ENCODE peak calls at places on chromosomes 4 and X, in five cellular contexts. One of them, this sample, is unnamed.

GRCh38 chr4:94828882-94829281 is 71.1 kb downstream of the BMPR1B start:
- DNase-seq in suprapubic skin: no peak
- DNase-seq in fibroblast of the aortic adventitia: no peak
- DNase-seq in ascending aorta: no peak
- DNase-seq in tibial nerve: no peak
- DNase-seq in this sample: peak

GRCh38 chr4:158825443-158826036 is 56.7 kb downstream of the FNIP2 start:
- DNase-seq in suprapubic skin: no peak
- DNase-seq in fibroblast of the aortic adventitia: no peak
- DNase-seq in ascending aorta: no peak
- DNase-seq in tibial nerve: no peak
- DNase-seq in this sample: no peak

GRCh38 chrX:136147966-136148365 is 633 bp downstream of the FHL1 start:
- DNase-seq in suprapubic skin: peak
- DNase-seq in fibroblast of the aortic adventitia: no peak
- DNase-seq in ascending aorta: no peak
- DNase-seq in tibial nerve: no peak
- DNase-seq in this sample: no peak

GRCh38 chr4:54908744-54909143 is 216.7 kb downstream of the KDR start:
- DNase-seq in suprapubic skin: no peak
- DNase-seq in fibroblast of the aortic adventitia: no peak
- DNase-seq in ascending aorta: no peak
- DNase-seq in tibial nerve: no peak
- DNase-seq in this sample: no peak

GRCh38 chr4:18369561-18369960 is 348.0 kb upstream of the LCORL start:
- DNase-seq in suprapubic skin: no peak
- DNase-seq in fibroblast of the aortic adventitia: no peak
- DNase-seq in ascending aorta: no peak
- DNase-seq in tibial nerve: no peak
- DNase-seq in this sample: no peak

GRCh38 chr4:61805979-61806378 is 605.9 kb downstream of the ADGRL3 start:
- DNase-seq in suprapubic skin: no peak
- DNase-seq in fibroblast of the aortic adventitia: no peak
- DNase-seq in ascending aorta: no peak
- DNase-seq in tibial nerve: no peak
- DNase-seq in this sample: peak

GRCh38 chr4:6251365-6251764 is 18.3 kb upstream of the WFS1 start:
- DNase-seq in suprapubic skin: no peak
- DNase-seq in fibroblast of the aortic adventitia: no peak
- DNase-seq in ascending aorta: no peak
- DNase-seq in tibial nerve: no peak
- DNase-seq in this sample: no peak

GRCh38 chr4:142663828-142664227 is 182.3 kb downstream of the INPP4B start:
- DNase-seq in suprapubic skin: no peak
- DNase-seq in fibroblast of the aortic adventitia: peak
- DNase-seq in ascending aorta: no peak
- DNase-seq in tibial nerve: no peak
- DNase-seq in this sample: no peak

GRCh38 chr4:152464030-152464823 is 71.7 kb downstream of the FBXW7 start:
- DNase-seq in suprapubic skin: no peak
- DNase-seq in fibroblast of the aortic adventitia: no peak
- DNase-seq in ascending aorta: no peak
- DNase-seq in tibial nerve: no peak
- DNase-seq in this sample: no peak

GRCh38 chr4:138088449-138089208 is 153.5 kb downstream of the SLC7A11 start:
- DNase-seq in suprapubic skin: no peak
- DNase-seq in fibroblast of the aortic adventitia: no peak
- DNase-seq in ascending aorta: no peak
- DNase-seq in tibial nerve: no peak
- DNase-seq in this sample: no peak
- H3K4me3 ChIP-seq in suprapubic skin: no peak
- H3K4me3 ChIP-seq in fibroblast of the aortic adventitia: no peak
- H3K4me3 ChIP-seq in ascending aorta: no peak
- H3K4me3 ChIP-seq in tibial nerve: no peak
- H3K4me3 ChIP-seq in this sample: no peak

GRCh38 chr4:154329268-154329858 is 162.2 kb downstream of the DCHS2 start:
- DNase-seq in suprapubic skin: no peak
- DNase-seq in fibroblast of the aortic adventitia: peak
- DNase-seq in ascending aorta: no peak
- DNase-seq in tibial nerve: no peak
- DNase-seq in this sample: peak
- TF ChIP-seq CTCF in suprapubic skin: no peak
- TF ChIP-seq CTCF in fibroblast of the aortic adventitia: peak
- TF ChIP-seq CTCF in ascending aorta: no peak
- TF ChIP-seq CTCF in tibial nerve: peak
- TF ChIP-seq CTCF in this sample: peak

GRCh38 chr4:182680196-182680771 is 236.9 kb downstream of the DCTD start:
- DNase-seq in suprapubic skin: no peak
- DNase-seq in fibroblast of the aortic adventitia: no peak
- DNase-seq in ascending aorta: no peak
- DNase-seq in tibial nerve: no peak
- DNase-seq in this sample: no peak
- H3K4me3 ChIP-seq in suprapubic skin: no peak
- H3K4me3 ChIP-seq in fibroblast of the aortic adventitia: no peak
- H3K4me3 ChIP-seq in ascending aorta: no peak
- H3K4me3 ChIP-seq in tibial nerve: no peak
- H3K4me3 ChIP-seq in this sample: no peak

GRCh38 chr4:98468744-98469143 is 189.7 kb downstream of the TSPAN5 start:
- DNase-seq in suprapubic skin: no peak
- DNase-seq in fibroblast of the aortic adventitia: peak
- DNase-seq in ascending aorta: no peak
- DNase-seq in tibial nerve: no peak
- DNase-seq in this sample: no peak
- TF ChIP-seq CTCF in suprapubic skin: no peak
- TF ChIP-seq CTCF in fibroblast of the aortic adventitia: no peak
- TF ChIP-seq CTCF in ascending aorta: no peak
- TF ChIP-seq CTCF in tibial nerve: no peak
- TF ChIP-seq CTCF in this sample: no peak

GRCh38 chrX:24151513-24151912 is 2.0 kb downstream of the ZFX start:
- DNase-seq in suprapubic skin: no peak
- DNase-seq in fibroblast of the aortic adventitia: no peak
- DNase-seq in ascending aorta: no peak
- DNase-seq in tibial nerve: no peak
- DNase-seq in this sample: no peak

GRCh38 chrX:24153796-24154189 is 4.3 kb downstream of the ZFX start:
- DNase-seq in suprapubic skin: no peak
- DNase-seq in fibroblast of the aortic adventitia: no peak
- DNase-seq in ascending aorta: no peak
- DNase-seq in tibial nerve: no peak
- DNase-seq in this sample: no peak

GRCh38 chrX:24156177-24156576 is 6.6 kb downstream of the ZFX start:
- DNase-seq in suprapubic skin: no peak
- DNase-seq in fibroblast of the aortic adventitia: no peak
- DNase-seq in ascending aorta: no peak
- DNase-seq in tibial nerve: no peak
- DNase-seq in this sample: no peak

GRCh38 chrX:24154490-24155034 is 5.0 kb downstream of the ZFX start:
- DNase-seq in suprapubic skin: no peak
- DNase-seq in fibroblast of the aortic adventitia: peak
- DNase-seq in ascending aorta: no peak
- DNase-seq in tibial nerve: no peak
- DNase-seq in this sample: no peak

DNA sequence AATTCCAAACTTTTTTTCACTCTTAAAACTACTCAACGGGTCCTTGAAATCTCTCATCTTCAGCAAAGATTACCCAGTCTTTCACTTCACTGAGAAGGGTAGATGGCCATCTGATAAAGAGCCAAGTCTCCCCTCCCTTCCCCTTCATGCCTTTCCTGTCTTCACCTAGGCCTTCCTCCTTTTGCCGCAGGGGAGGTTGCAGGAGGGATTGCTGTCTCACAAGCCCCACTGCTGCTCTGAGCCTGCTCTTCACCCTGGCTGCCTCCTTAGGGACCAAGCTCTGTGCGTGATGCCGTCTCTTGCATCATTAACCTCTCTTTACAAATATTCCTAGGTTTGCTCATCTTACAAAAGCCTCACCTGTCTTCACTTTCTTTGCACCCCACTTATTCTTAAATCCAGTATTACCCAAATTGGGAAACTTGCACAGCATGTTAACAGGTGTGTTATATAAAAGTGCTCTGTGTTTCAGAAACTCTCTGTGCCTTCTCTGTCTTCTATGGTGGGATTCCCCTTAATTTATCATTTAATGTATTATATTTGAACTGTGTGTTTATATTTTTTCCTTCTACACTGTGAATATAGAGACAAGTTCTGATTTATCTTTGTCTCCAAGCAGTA is 3.8 kb downstream of the ZFX start:
- DNase-seq in suprapubic skin: no peak
- DNase-seq in fibroblast of the aortic adventitia: no peak
- DNase-seq in ascending aorta: no peak
- DNase-seq in tibial nerve: no peak
- DNase-seq in this sample: peak
- H3K4me3 ChIP-seq in suprapubic skin: no peak
- H3K4me3 ChIP-seq in fibroblast of the aortic adventitia: peak
- H3K4me3 ChIP-seq in ascending aorta: no peak
- H3K4me3 ChIP-seq in tibial nerve: no peak
- H3K4me3 ChIP-seq in this sample: no peak

DNA sequence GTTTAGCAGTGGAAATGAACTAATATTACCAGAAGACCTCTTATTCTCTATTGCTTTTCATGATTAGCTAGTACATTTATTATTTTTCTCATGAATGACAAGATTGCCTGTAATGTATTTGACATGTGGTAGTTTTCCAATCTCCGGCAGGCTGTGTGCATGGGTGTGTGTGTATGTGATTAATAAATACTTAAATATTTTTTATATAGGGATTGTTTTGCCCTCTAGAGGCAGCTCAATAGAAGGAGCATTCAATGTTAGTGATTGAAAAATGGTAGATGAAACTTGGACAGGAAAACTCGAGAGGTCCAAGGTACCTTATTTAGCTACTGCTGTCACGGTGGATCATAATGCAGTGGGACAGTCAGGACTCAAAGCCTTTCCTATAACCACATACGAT is 457.6 kb downstream of the IL1RAPL1 start:
- DNase-seq in suprapubic skin: no peak
- DNase-seq in fibroblast of the aortic adventitia: peak
- DNase-seq in ascending aorta: no peak
- DNase-seq in tibial nerve: no peak
- DNase-seq in this sample: peak
- TF ChIP-seq CTCF in suprapubic skin: no peak
- TF ChIP-seq CTCF in fibroblast of the aortic adventitia: peak
- TF ChIP-seq CTCF in ascending aorta: no peak
- TF ChIP-seq CTCF in tibial nerve: peak
- TF ChIP-seq CTCF in this sample: peak

DNA sequence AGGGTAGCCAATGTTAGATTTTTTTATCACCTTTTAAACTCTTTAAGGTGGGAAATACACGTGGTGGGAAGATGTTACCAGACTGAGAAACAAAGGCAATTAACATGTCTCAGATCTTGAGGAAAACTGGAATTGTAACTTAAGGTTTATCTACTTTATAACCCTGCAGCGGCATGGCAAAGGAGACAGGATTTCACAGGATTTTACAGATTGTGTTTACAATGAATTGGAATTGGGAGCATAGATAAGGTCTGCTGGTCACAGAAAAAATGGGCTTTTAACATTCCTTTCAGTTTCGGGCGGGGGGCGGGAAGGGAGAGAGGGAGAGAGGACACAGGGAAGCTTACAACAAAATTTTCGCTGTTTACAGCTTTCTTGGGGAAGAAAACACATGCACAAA is 467.5 kb upstream of the CT83 start:
- DNase-seq in suprapubic skin: no peak
- DNase-seq in fibroblast of the aortic adventitia: no peak
- DNase-seq in ascending aorta: no peak
- DNase-seq in tibial nerve: no peak
- DNase-seq in this sample: no peak
- H3K4me3 ChIP-seq in suprapubic skin: no peak
- H3K4me3 ChIP-seq in fibroblast of the aortic adventitia: no peak
- H3K4me3 ChIP-seq in ascending aorta: no peak
- H3K4me3 ChIP-seq in tibial nerve: no peak
- H3K4me3 ChIP-seq in this sample: no peak

GRCh38 chr4:17124767-17125166 is 226.3 kb upstream of the LDB2 start:
- DNase-seq in suprapubic skin: no peak
- DNase-seq in fibroblast of the aortic adventitia: no peak
- DNase-seq in ascending aorta: no peak
- DNase-seq in tibial nerve: no peak
- DNase-seq in this sample: no peak
- TF ChIP-seq CTCF in suprapubic skin: no peak
- TF ChIP-seq CTCF in fibroblast of the aortic adventitia: peak
- TF ChIP-seq CTCF in ascending aorta: no peak
- TF ChIP-seq CTCF in tibial nerve: no peak
- TF ChIP-seq CTCF in this sample: no peak

DNA sequence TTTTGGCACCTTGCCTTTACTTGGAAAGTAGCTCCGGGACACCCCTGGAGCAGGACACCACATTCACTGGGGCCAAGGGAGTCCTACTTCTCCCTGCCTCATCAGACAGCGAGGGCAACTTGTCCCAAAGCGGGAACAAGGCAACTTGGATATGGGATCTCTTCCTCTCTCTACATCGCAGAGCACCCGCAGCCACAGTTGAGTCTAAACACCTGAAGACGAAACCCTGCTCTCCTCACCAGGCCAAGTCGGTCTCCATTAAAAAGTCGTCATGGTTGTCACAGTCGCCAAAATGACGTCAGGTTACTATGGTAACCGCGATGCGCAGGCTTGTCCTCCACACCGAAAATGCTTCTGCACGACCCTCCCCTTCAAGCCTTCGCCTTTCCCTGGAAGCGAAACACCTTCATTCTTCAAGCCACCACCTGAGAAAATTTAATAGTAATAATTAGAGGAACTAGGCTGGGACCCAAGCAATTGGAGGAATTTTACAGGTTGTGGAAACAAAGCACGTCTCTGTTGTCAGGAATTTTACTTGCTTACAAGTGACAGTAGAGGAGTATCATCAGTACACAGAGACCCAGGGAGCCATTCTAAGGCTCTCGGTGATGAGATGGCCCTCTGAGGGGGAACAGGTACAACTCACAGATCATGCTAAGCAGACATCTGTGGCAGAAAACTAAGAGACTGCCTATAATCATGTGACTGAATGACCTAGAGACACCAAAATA is 30.5 kb upstream of the TCEAL4 start:
- DNase-seq in suprapubic skin: no peak
- DNase-seq in fibroblast of the aortic adventitia: peak
- DNase-seq in ascending aorta: no peak
- DNase-seq in tibial nerve: peak
- DNase-seq in this sample: peak
- H3K4me3 ChIP-seq in suprapubic skin: peak
- H3K4me3 ChIP-seq in fibroblast of the aortic adventitia: peak
- H3K4me3 ChIP-seq in ascending aorta: peak
- H3K4me3 ChIP-seq in tibial nerve: peak
- H3K4me3 ChIP-seq in this sample: peak